ENCODE peak calls at places on chromosomes 2 and 18, in four cellular contexts. L, D, V and Y are unnamed samples.

GRCh38 chr2:201260302-201260800 is at the start of gene CASP8:
- DNase-seq in L (peak), D (no peak), V (peak), Y (peak)

GRCh38 chr2:11722249-11723060 is 24.0 kb upstream of the LPIN1 start:
- DNase-seq in L (no peak), D (no peak), V (no peak), Y (no peak)

GRCh38 chr2:227655454-227655853 is 11.2 kb upstream of the SCYGR5 start:
- DNase-seq in L (no peak), D (peak), V (no peak), Y (no peak)

GRCh38 chr2:160893581-160893980 is 266.6 kb upstream of the TANK start:
- DNase-seq in L (no peak), D (no peak), V (no peak), Y (no peak)

GRCh38 chr2:191321861-191322662 is 76.9 kb downstream of the MYO1B start:
- DNase-seq in L (peak), D (no peak), V (no peak), Y (no peak)

GRCh38 chr2:240452471-240453256 is 17.2 kb downstream of the GPC1 start:
- DNase-seq in L (no peak), D (peak), V (no peak), Y (peak)

GRCh38 chr2:165876712-165877111 is 76.9 kb downstream of the TTC21B start:
- DNase-seq in L (no peak), D (no peak), V (no peak), Y (no peak)

GRCh38 chr18:50155406-50155805 is 39.5 kb downstream of the MYO5B start:
- DNase-seq in L (no peak), D (no peak), V (no peak), Y (no peak)

GRCh38 chr2:86185517-86186212 is 9.6 kb downstream of the IMMT start:
- DNase-seq in L (no peak), D (no peak), V (no peak), Y (peak)

GRCh38 chr2:183019718-183020442 is 18.4 kb downstream of the NCKAP1 start:
- DNase-seq in L (no peak), D (no peak), V (no peak), Y (no peak)

GRCh38 chr2:119888673-119889072 is 124.2 kb upstream of the EPB41L5 start:
- DNase-seq in L (no peak), D (peak), V (no peak), Y (no peak)

GRCh38 chr2:70371753-70372152 is 69.9 kb upstream of the FAM136A start:
- DNase-seq in L (no peak), D (no peak), V (no peak), Y (no peak)

GRCh38 chr2:193011870-193012269 is 817.1 kb upstream of the TMEFF2 start:
- DNase-seq in L (no peak), D (no peak), V (no peak), Y (no peak)

GRCh38 chr18:74840492-74841167 is 243.0 kb downstream of the ZNF407 start:
- DNase-seq in L (no peak), D (no peak), V (no peak), Y (no peak)

GRCh38 chr2:122072666-122073065 is 317.2 kb downstream of the TSN start:
- DNase-seq in L (no peak), D (no peak), V (no peak), Y (no peak)

GRCh38 chr18:11105463-11105862 is 43.9 kb downstream of the PIEZO2 start:
- DNase-seq in L (no peak), D (no peak), V (no peak), Y (no peak)

GRCh38 chr2:204731996-204732395 is 186.7 kb downstream of the PARD3B start:
- DNase-seq in L (no peak), D (no peak), V (no peak), Y (no peak)